ENCODE peak calls at places on chromosome 7, in four cellular contexts. One of them, this sample, is unnamed.
A peak's percentile ranks its signal among the peaks of the same experiment; 100 is the strongest.

GRCh38 chr7:122965306-122965705 is 30.2 kb downstream of the TAS2R16 start:
- DNase-seq in memory B cell: no peak
- DNase-seq in dorsolateral prefrontal cortex: no peak
- DNase-seq in Ammon's horn: no peak
- DNase-seq in this sample: no peak

GRCh38 chr7:102248456-102249395 is 37.9 kb upstream of the SH2B2 start:
- DNase-seq in Ammon's horn: no peak
- DNase-seq in memory B cell: no peak
- DNase-seq in dorsolateral prefrontal cortex: no peak
- DNase-seq in this sample: no peak

GRCh38 chr7:12570529-12571461 is at the start of gene SCIN:
- DNase-seq in Ammon's horn: peak; percentile 64
- DNase-seq in memory B cell: no peak
- DNase-seq in dorsolateral prefrontal cortex: no peak
- DNase-seq in this sample: no peak

GRCh38 chr7:5517057-5517456 is 93.4 kb upstream of the TNRC18 start:
- DNase-seq in dorsolateral prefrontal cortex: no peak
- DNase-seq in Ammon's horn: no peak
- DNase-seq in memory B cell: no peak
- DNase-seq in this sample: no peak

GRCh38 chr7:150396426-150397375 is 17.6 kb downstream of the ZNF775 start:
- DNase-seq in Ammon's horn: no peak
- DNase-seq in memory B cell: no peak
- DNase-seq in dorsolateral prefrontal cortex: no peak
- DNase-seq in this sample: no peak

GRCh38 chr7:114062810-114063209 is 144.0 kb upstream of the PPP1R3A start:
- DNase-seq in Ammon's horn: no peak
- DNase-seq in memory B cell: no peak
- DNase-seq in dorsolateral prefrontal cortex: no peak
- DNase-seq in this sample: no peak

GRCh38 chr7:27180431-27181175 is 4.4 kb downstream of the HOXA11 start:
- DNase-seq in Ammon's horn: no peak
- DNase-seq in dorsolateral prefrontal cortex: no peak
- DNase-seq in memory B cell: no peak
- DNase-seq in this sample: no peak

GRCh38 chr7:13821152-13821787 is 168.2 kb downstream of the ETV1 start:
- DNase-seq in Ammon's horn: no peak
- DNase-seq in memory B cell: no peak
- DNase-seq in dorsolateral prefrontal cortex: no peak
- DNase-seq in this sample: no peak

GRCh38 chr7:107609861-107610260 is 29.8 kb downstream of the BCAP29 start:
- DNase-seq in dorsolateral prefrontal cortex: no peak
- DNase-seq in memory B cell: no peak
- DNase-seq in Ammon's horn: no peak
- DNase-seq in this sample: no peak

GRCh38 chr7:43211693-43212092 is 99.2 kb downstream of the HECW1 start:
- DNase-seq in dorsolateral prefrontal cortex: no peak
- DNase-seq in Ammon's horn: no peak
- DNase-seq in memory B cell: no peak
- DNase-seq in this sample: no peak

GRCh38 chr7:158487546-158488224 is 99.9 kb downstream of the PTPRN2 start:
- DNase-seq in memory B cell: no peak
- DNase-seq in Ammon's horn: no peak
- DNase-seq in dorsolateral prefrontal cortex: no peak
- DNase-seq in this sample: no peak

GRCh38 chr7:15602236-15602635 is 40.4 kb upstream of the AGMO start:
- DNase-seq in Ammon's horn: no peak
- DNase-seq in dorsolateral prefrontal cortex: no peak
- DNase-seq in memory B cell: no peak
- DNase-seq in this sample: no peak

GRCh38 chr7:55504093-55504859 is 68.0 kb downstream of the VOPP1 start:
- DNase-seq in Ammon's horn: no peak
- DNase-seq in memory B cell: no peak
- DNase-seq in dorsolateral prefrontal cortex: no peak
- DNase-seq in this sample: no peak

GRCh38 chr7:46143949-46144917 is 223.2 kb upstream of the IGFBP3 start:
- DNase-seq in dorsolateral prefrontal cortex: no peak
- DNase-seq in Ammon's horn: no peak
- DNase-seq in memory B cell: no peak
- DNase-seq in this sample: no peak

GRCh38 chr7:2205036-2205780 is 27.5 kb downstream of the MAD1L1 start:
- DNase-seq in memory B cell: no peak
- DNase-seq in dorsolateral prefrontal cortex: no peak
- DNase-seq in Ammon's horn: no peak
- DNase-seq in this sample: no peak

GRCh38 chr7:929311-929711 is 25.2 kb downstream of the ADAP1 start:
- DNase-seq in memory B cell: no peak
- DNase-seq in Ammon's horn: peak; percentile 87
- DNase-seq in dorsolateral prefrontal cortex: no peak
- DNase-seq in this sample: no peak

GRCh38 chr7:1322240-1323110 is 89.8 kb downstream of the UNCX start:
- DNase-seq in dorsolateral prefrontal cortex: no peak
- DNase-seq in Ammon's horn: no peak
- DNase-seq in memory B cell: no peak
- DNase-seq in this sample: no peak

GRCh38 chr7:6636741-6637543 is at the start of gene ZNF316:
- DNase-seq in dorsolateral prefrontal cortex: peak; percentile 72
- DNase-seq in memory B cell: peak; percentile 73
- DNase-seq in Ammon's horn: peak; percentile 63
- DNase-seq in this sample: no peak

GRCh38 chr7:155584763-155585531 is 38.6 kb upstream of the CNPY1 start:
- DNase-seq in dorsolateral prefrontal cortex: peak; percentile 48
- DNase-seq in Ammon's horn: no peak
- DNase-seq in memory B cell: no peak
- DNase-seq in this sample: no peak

GRCh38 chr7:139959718-139960117 is 103.0 kb downstream of the PARP12 start:
- DNase-seq in Ammon's horn: no peak
- DNase-seq in dorsolateral prefrontal cortex: no peak
- DNase-seq in memory B cell: no peak
- DNase-seq in this sample: no peak

GRCh38 chr7:68306692-68307107 is 1291.6 kb upstream of the AUTS2 start:
- DNase-seq in Ammon's horn: no peak
- DNase-seq in dorsolateral prefrontal cortex: no peak
- DNase-seq in memory B cell: no peak
- DNase-seq in this sample: no peak

GRCh38 chr7:121286742-121287699 is 41.8 kb upstream of the WNT16 start:
- DNase-seq in memory B cell: peak; percentile 13
- DNase-seq in Ammon's horn: no peak
- DNase-seq in dorsolateral prefrontal cortex: no peak
- DNase-seq in this sample: no peak

GRCh38 chr7:105794741-105795729 is 81.4 kb downstream of the ATXN7L1 start:
- DNase-seq in dorsolateral prefrontal cortex: no peak
- DNase-seq in memory B cell: no peak
- DNase-seq in Ammon's horn: no peak
- DNase-seq in this sample: no peak

GRCh38 chr7:136874393-136875032 is 6.1 kb downstream of the CHRM2 start:
- DNase-seq in dorsolateral prefrontal cortex: no peak
- DNase-seq in Ammon's horn: no peak
- DNase-seq in memory B cell: no peak
- DNase-seq in this sample: peak; percentile 41

GRCh38 chr7:112970771-112971170 is 115.9 kb downstream of the GPR85 start:
- DNase-seq in memory B cell: no peak
- DNase-seq in dorsolateral prefrontal cortex: no peak
- DNase-seq in Ammon's horn: no peak
- DNase-seq in this sample: no peak

GRCh38 chr7:30980751-30981150 is 17.0 kb downstream of the GHRHR start:
- DNase-seq in memory B cell: no peak
- DNase-seq in dorsolateral prefrontal cortex: no peak
- DNase-seq in Ammon's horn: no peak
- DNase-seq in this sample: no peak

This sample was measured in neuronal stem cell.